ENCODE peak calls at places on chromosome 21, in nine cellular contexts. K, J, L, H, M, Q, U, O and W are unnamed samples. For H3K4me1, the result is how much of the 10 kb centered on the place peaks cover.

GRCh38 chr21:27817061-27817460 is 850.2 kb upstream of the ADAMTS5 start:
- DNase-seq in K (no peak), J (no peak), L (no peak), H (no peak), M (no peak), Q (no peak), U (no peak), O (no peak), W (no peak)

GRCh38 chr21:44485254-44485793 is 30.0 kb downstream of the LRRC3 start:
- DNase-seq in K (no peak), J (peak), L (peak), H (no peak), M (peak), Q (no peak), U (no peak), O (peak), W (peak)

GRCh38 chr21:17539323-17539722 is 26.5 kb downstream of the CXADR start:
- DNase-seq in K (no peak), J (no peak), L (no peak), H (no peak), M (no peak), Q (no peak), U (no peak), O (no peak), W (no peak)

GRCh38 chr21:42237577-42237976 is 18.6 kb downstream of the ABCG1 start:
- DNase-seq in K (no peak), J (no peak), L (no peak), H (no peak), M (peak), Q (no peak), U (no peak), O (no peak), W (no peak)

GRCh38 chr21:42766756-42767560 is 112.4 kb downstream of the WDR4 start:
- DNase-seq in K (no peak), J (no peak), L (no peak), H (no peak), M (no peak), Q (no peak), U (no peak), O (no peak), W (no peak)

GRCh38 chr21:24045775-24046215 is 1561.5 kb downstream of the MRPL39 start:
- DNase-seq in K (no peak), J (peak), L (peak), H (peak), M (peak), Q (peak), U (peak), O (peak), W (peak)

GRCh38 chr21:31383770-31384169 is 39.7 kb upstream of the TIAM1 start:
- DNase-seq in K (no peak), J (no peak), L (no peak), H (no peak), M (no peak), Q (no peak), U (no peak), O (no peak), W (peak)

GRCh38 chr21:44920694-44921604 is at the start of gene ITGB2:
- DNase-seq in K (no peak), J (peak), L (no peak), H (no peak), M (peak), Q (no peak), U (no peak), O (no peak), W (peak)

GRCh38 chr21:16945580-16945979 is 567.3 kb upstream of the CXADR start:
- DNase-seq in K (no peak), J (no peak), L (no peak), H (no peak), M (no peak), Q (no peak), U (no peak), O (no peak), W (no peak)

GRCh38 chr21:16211339-16212303 is 481.8 kb downstream of the USP25 start:
- DNase-seq in K (no peak), J (no peak), L (no peak), H (peak), M (no peak), Q (no peak), U (no peak), O (no peak), W (no peak)

GRCh38 chr21:44366586-44367211 is 13.3 kb downstream of the TRPM2 start:
- DNase-seq in K (no peak), J (no peak), L (no peak), H (no peak), M (no peak), Q (no peak), U (no peak), O (peak), W (peak)

GRCh38 chr21:25561668-25562641 is 45.3 kb downstream of the MRPL39 start:
- DNase-seq in K (peak), J (peak), L (peak), H (peak), M (peak), Q (peak), U (peak), O (peak), W (peak)

GRCh38 chr21:28742527-28742926 is 250.2 kb downstream of the LTN1 start:
- DNase-seq in K (no peak), J (no peak), L (no peak), H (peak), M (no peak), Q (no peak), U (no peak), O (peak), W (no peak)

GRCh38 chr21:29511076-29511475 is 212.4 kb downstream of the BACH1 start:
- DNase-seq in K (no peak), J (no peak), L (no peak), H (peak), M (no peak), Q (no peak), U (no peak), O (no peak), W (no peak)

GRCh38 chr21:44537930-44538911 is 1.8 kb downstream of the KRTAP10-1 start:
- DNase-seq in K (no peak), J (peak), L (no peak), H (no peak), M (no peak), Q (peak), U (no peak), O (no peak), W (no peak)

GRCh38 chr21:26212220-26212619 is 41.6 kb upstream of the APP start:
- DNase-seq in K (no peak), J (no peak), L (no peak), H (no peak), M (no peak), Q (no peak), U (no peak), O (no peak), W (peak)

GRCh38 chr21:29748391-29749167 is 191.2 kb downstream of the GRIK1 start:
- DNase-seq in K (no peak), J (no peak), L (no peak), H (no peak), M (no peak), Q (no peak), U (no peak), O (no peak), W (no peak)

GRCh38 chr21:31545036-31545435 is 114.5 kb upstream of the SOD1 start:
- DNase-seq in K (no peak), J (no peak), L (no peak), H (no peak), M (no peak), Q (no peak), U (no peak), O (no peak), W (no peak)

GRCh38 chr21:42007541-42007940 is 2.6 kb downstream of the ZBTB21 start:
- DNase-seq in K (no peak), J (no peak), L (no peak), H (no peak), M (no peak), Q (no peak), U (no peak), O (no peak), W (no peak)

GRCh38 chr21:29309703-29310102 is 11.0 kb downstream of the BACH1 start:
- DNase-seq in K (no peak), J (no peak), L (no peak), H (no peak), M (no peak), Q (no peak), U (no peak), O (no peak), W (no peak)

GRCh38 chr21:44292812-44293195 is 7.0 kb upstream of the PFKL start:
- DNase-seq in K (no peak), J (no peak), L (no peak), H (no peak), M (peak), Q (no peak), U (no peak), O (no peak), W (no peak)

GRCh38 chr21:41425954-41426655 is at the start of gene MX1:
- DNase-seq in K (peak), J (peak), L (peak), H (peak), M (peak), Q (peak), U (peak), O (peak), W (peak)

GRCh38 chr21:39788383-39788782 is 43.4 kb downstream of the IGSF5 start:
- DNase-seq in K (peak), J (peak), L (peak), H (peak), M (peak), Q (peak), U (peak), O (peak), W (peak)

GRCh38 chr21:20997633-20998455 is at the start of gene NCAM2:
- DNase-seq in K (no peak), J (peak), L (peak), H (peak), M (peak), Q (peak), U (peak), O (peak), W (peak)

GRCh38 chr21:42988234-42988965 is 14.0 kb downstream of the PKNOX1 start:
- DNase-seq in K (no peak), J (no peak), L (no peak), H (peak), M (no peak), Q (no peak), U (no peak), O (no peak), W (no peak)

GRCh38 chr21:42063578-42064521 is 7.3 kb upstream of the UMODL1 start:
- DNase-seq in K (no peak), J (no peak), L (no peak), H (peak), M (no peak), Q (no peak), U (no peak), O (no peak), W (no peak)

GRCh38 chr21:17045214-17045835 is 467.5 kb upstream of the CXADR start:
- DNase-seq in K (no peak), J (no peak), L (no peak), H (peak), M (no peak), Q (no peak), U (no peak), O (peak), W (no peak)

GRCh38 chr21:27346041-27346448 is 379.2 kb upstream of the ADAMTS5 start:
- DNase-seq in K (no peak), J (no peak), L (no peak), H (peak), M (no peak), Q (no peak), U (no peak), O (no peak), W (no peak)

GRCh38 chr21:26888256-26888655 is 43.0 kb upstream of the ADAMTS1 start:
- DNase-seq in K (no peak), J (no peak), L (no peak), H (peak), M (no peak), Q (no peak), U (no peak), O (no peak), W (no peak)

GRCh38 chr21:31142600-31142999 is 104.3 kb upstream of the KRTAP19-8 start:
- DNase-seq in K (no peak), J (no peak), L (no peak), H (no peak), M (no peak), Q (no peak), U (no peak), O (peak), W (peak)

GRCh38 chr21:21196848-21197247 is 198.6 kb downstream of the NCAM2 start:
- DNase-seq in K (no peak), J (no peak), L (no peak), H (no peak), M (no peak), Q (no peak), U (no peak), O (no peak), W (no peak)

GRCh38 chr21:29135481-29135880 is 5.0 kb downstream of the MAP3K7CL start:
- DNase-seq in K (no peak), J (no peak), L (no peak), H (no peak), M (no peak), Q (no peak), U (no peak), O (no peak), W (no peak)

GRCh38 chr21:37006521-37007291 is at the start of gene RIPPLY3:
- DNase-seq in K (no peak), J (no peak), L (no peak), H (peak), M (no peak), Q (no peak), U (no peak), O (peak), W (peak)

GRCh38 chr21:41726970-41727783 is 39.7 kb downstream of the RIPK4 start:
- DNase-seq in K (peak), J (peak), L (no peak), H (peak), M (peak), Q (peak), U (peak), O (no peak), W (no peak)

GRCh38 chr21:15968911-15969310 is 239.1 kb downstream of the USP25 start:
- DNase-seq in K (no peak), J (no peak), L (no peak), H (no peak), M (no peak), Q (no peak), U (no peak), O (no peak), W (no peak)

GRCh38 chr21:29989634-29990234 is 49.9 kb upstream of the GRIK1 start:
- DNase-seq in K (no peak), J (no peak), L (no peak), H (no peak), M (no peak), Q (no peak), U (no peak), O (no peak), W (no peak)

GRCh38 chr21:35932232-35932911 is 128.0 kb downstream of the SETD4 start:
- DNase-seq in K (peak), J (peak), L (no peak), H (peak), M (peak), Q (peak), U (peak), O (no peak), W (no peak)
- H3K27ac ChIP-seq in K (no peak), J (peak), L (no peak), H (peak), M (peak), Q (peak), U (peak), O (peak), W (no peak)

DNA sequence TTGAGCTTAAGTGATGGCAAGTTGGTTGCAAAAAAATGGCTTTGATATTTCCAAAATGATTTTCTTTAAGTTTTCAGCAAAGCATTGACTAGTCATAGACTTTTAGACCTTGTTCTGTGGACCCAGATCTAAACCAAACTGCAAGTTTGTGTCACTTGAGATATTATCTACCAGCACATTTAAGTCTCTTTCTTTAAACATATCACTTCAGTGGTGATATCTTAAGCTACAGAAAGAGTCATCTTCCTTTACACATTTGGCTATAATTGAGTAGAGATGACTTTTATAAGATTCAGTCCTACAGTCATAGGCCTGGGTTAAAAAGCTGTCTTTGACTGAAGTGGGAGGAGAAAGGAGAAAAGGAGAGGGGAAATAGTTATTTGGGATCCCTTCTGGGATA is 95.2 kb downstream of the RUNX1 start:
- DNase-seq in K (no peak), J (no peak), L (no peak), H (no peak), M (no peak), Q (no peak), U (no peak), O (no peak), W (no peak)
- H3K4me1 ChIP-seq in K (under half), J (under half), L (under half), H (under half), M (under half), Q (under half), U (under half), O (under half), W (under half)

GRCh38 chr21:22993144-22993543 is 1994.9 kb downstream of the NCAM2 start:
- DNase-seq in K (no peak), J (no peak), L (no peak), H (no peak), M (no peak), Q (no peak), U (no peak), O (no peak), W (no peak)
- H3K4me3 ChIP-seq in K (no peak), J (no peak), L (no peak), H (no peak), M (no peak), Q (no peak), U (no peak), O (no peak), W (no peak)

GRCh38 chr21:33229099-33229775 is 501 bp upstream of the IFNAR2 start:
- DNase-seq in K (peak), J (no peak), L (no peak), H (no peak), M (no peak), Q (no peak), U (no peak), O (peak), W (no peak)
- H3K27ac ChIP-seq in K (no peak), J (peak), L (peak), H (no peak), M (peak), Q (peak), U (peak), O (no peak), W (no peak)

GRCh38 chr21:45930792-45931191 is 50.8 kb upstream of the COL6A1 start:
- DNase-seq in K (no peak), J (no peak), L (no peak), H (no peak), M (peak), Q (no peak), U (no peak), O (no peak), W (no peak)
- H3K4me1 ChIP-seq in K (under half), J (under half), L (under half), H (under half), M (under half), Q (under half), U (under half), O (under half), W (under half)

GRCh38 chr21:34890258-34890723 is 158.8 kb downstream of the RUNX1 start:
- DNase-seq in K (no peak), J (no peak), L (no peak), H (no peak), M (no peak), Q (no peak), U (no peak), O (no peak), W (no peak)
- H3K4me3 ChIP-seq in K (peak), J (peak), L (peak), H (peak), M (peak), Q (peak), U (peak), O (peak), W (peak)

GRCh38 chr21:38474796-38475195 is 23.5 kb downstream of the ERG start:
- DNase-seq in K (no peak), J (no peak), L (no peak), H (no peak), M (no peak), Q (no peak), U (no peak), O (no peak), W (no peak)
- H3K27ac ChIP-seq in K (no peak), J (no peak), L (no peak), H (no peak), M (no peak), Q (no peak), U (peak), O (no peak), W (no peak)

DNA sequence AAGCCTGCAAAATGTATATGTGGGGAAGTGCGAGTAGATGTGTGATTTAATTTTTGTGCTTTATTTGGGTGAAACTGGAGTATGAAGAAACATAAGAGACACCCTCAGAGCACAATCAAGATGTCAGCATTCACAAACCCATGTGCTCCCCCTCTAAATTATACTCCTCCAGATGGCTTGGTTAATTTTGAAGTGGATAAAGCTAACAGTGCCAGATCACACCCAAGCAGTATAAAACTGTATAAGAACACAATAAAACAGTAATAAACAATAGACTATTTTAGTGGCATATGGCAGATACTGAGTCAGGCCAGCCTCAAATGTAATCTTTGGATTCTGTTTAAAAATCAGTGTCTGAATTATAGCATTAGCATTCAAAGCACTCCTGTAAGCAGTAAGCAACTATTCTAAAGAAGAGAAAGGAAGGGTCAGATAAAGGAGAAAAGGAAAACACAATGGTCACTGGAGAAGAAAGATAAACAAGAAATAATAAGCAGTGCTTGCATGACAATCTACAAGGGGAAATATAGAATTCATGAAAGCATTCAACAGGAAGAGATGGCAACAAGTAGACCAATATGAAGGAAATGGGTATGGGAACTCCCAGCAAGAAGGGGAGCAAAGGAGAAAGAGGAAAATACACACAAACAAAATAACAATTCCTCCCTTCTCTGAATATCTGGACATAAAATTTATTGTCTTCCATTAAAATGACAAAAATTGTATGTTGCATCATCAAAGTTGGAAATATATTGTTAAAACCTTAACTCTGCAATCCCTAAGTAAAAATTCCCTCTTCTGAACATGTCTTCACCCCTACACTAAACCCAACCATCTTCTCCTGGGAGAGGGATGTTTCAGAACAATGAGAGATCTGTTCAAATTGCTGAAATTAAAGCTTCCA is 206.1 kb upstream of the SAMSN1 start:
- DNase-seq in K (no peak), J (no peak), L (no peak), H (no peak), M (no peak), Q (no peak), U (no peak), O (no peak), W (no peak)
- H3K4me1 ChIP-seq in K (under half), J (under half), L (under half), H (under half), M (under half), Q (under half), U (under half), O (under half), W (under half)

DNA sequence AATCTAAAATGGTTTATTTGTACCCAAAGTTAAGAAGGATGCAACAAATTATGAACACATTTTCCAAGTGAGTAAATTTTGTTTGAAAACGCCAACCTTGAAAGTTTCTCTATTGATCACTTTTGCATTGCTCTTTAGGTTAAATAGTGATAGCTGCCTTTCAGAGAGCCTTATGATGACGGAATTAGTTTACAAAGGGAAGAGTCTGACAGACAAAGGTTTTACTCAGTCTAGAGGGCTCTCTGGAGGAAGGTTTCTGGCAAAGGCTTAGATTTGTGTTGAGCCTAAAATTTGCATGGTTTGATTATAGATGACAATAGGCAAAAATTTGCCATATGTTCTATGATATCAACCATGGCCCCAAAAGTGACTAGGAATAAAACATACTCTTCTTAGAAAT is 95.9 kb upstream of the RUNX1 start:
- DNase-seq in K (no peak), J (no peak), L (no peak), H (no peak), M (no peak), Q (no peak), U (no peak), O (no peak), W (no peak)
- H3K4me3 ChIP-seq in K (no peak), J (no peak), L (no peak), H (no peak), M (no peak), Q (no peak), U (no peak), O (no peak), W (no peak)